ENCODE peak calls at places on chromosomes 16 and 17, in seven cellular contexts. Y is iris pigment epithelial cell; C is stimulated activated CD4-positive, alpha-beta T cell treated with anti-CD3 and anti-CD28 coated beads, Interleukin-1b, Interleukin-23, amount 100 ng/mL, for 1 hour; L is HFFc6; I is NCI-H510A treated with DMSO at 0.1 percent for 48 hours; Z is MM.1S; P is AG04450. K is an unnamed sample.

GRCh38 chr16:49836218-49836617 is 19.7 kb downstream of the ZNF423 start:
- DNase-seq in Y (no peak), C (no peak), L (no peak), I (no peak), Z (no peak), P (no peak), K (no peak)

GRCh38 chr16:85479972-85480726 is 133.0 kb upstream of the GSE1 start:
- DNase-seq in Y (no peak), C (no peak), L (no peak), I (peak), Z (peak), P (no peak), K (peak)

GRCh38 chr16:4142268-4142667 is 26.0 kb upstream of the ADCY9 start:
- DNase-seq in Y (no peak), C (peak), L (no peak), I (no peak), Z (no peak), P (no peak), K (no peak)

GRCh38 chr17:48330386-48330785 is 99.6 kb downstream of the SKAP1 start:
- DNase-seq in Y (no peak), C (no peak), L (no peak), I (no peak), Z (no peak), P (no peak), K (no peak)

GRCh38 chr17:63701477-63702222 is 1.7 kb upstream of the LIMD2 start:
- DNase-seq in Y (no peak), C (peak), L (no peak), I (no peak), Z (no peak), P (no peak), K (peak)

GRCh38 chr17:31571124-31571892 is 179.8 kb downstream of the RAB11FIP4 start:
- DNase-seq in Y (peak), C (no peak), L (peak), I (no peak), Z (no peak), P (peak), K (peak)

GRCh38 chr16:86809458-86809955 is 231.2 kb downstream of the FOXL1 start:
- DNase-seq in Y (peak), C (no peak), L (peak), I (no peak), Z (no peak), P (peak), K (no peak)

GRCh38 chr16:78896280-78896679 is 704.3 kb downstream of the MAF start:
- DNase-seq in Y (no peak), C (no peak), L (no peak), I (no peak), Z (no peak), P (no peak), K (no peak)

GRCh38 chr17:33175565-33175964 is 117.5 kb downstream of the ASIC2 start:
- DNase-seq in Y (no peak), C (no peak), L (no peak), I (no peak), Z (no peak), P (no peak), K (no peak)

K was measured in upper lobe of left lung.